ENCODE peak calls at places on chromosomes 7 and 10, in five cellular contexts. W, Z, Q, E and O are unnamed samples.

GRCh38 chr7:105264707-105265106 is 124.0 kb downstream of the SRPK2 start:
- DNase-seq in W (no peak), Z (no peak), Q (no peak), E (no peak), O (no peak)

GRCh38 chr7:50703654-50704053 is 79.0 kb downstream of the GRB10 start:
- DNase-seq in W (no peak), Z (no peak), Q (no peak), E (no peak), O (peak)

GRCh38 chr7:92790987-92791386 is 45.4 kb downstream of the CDK6 start:
- DNase-seq in W (no peak), Z (no peak), Q (no peak), E (peak), O (peak)

GRCh38 chr10:91587710-91588638 is 44.9 kb downstream of the PPP1R3C start:
- DNase-seq in W (no peak), Z (no peak), Q (no peak), E (peak), O (peak)

GRCh38 chr7:6290345-6290744 is 17.9 kb upstream of the CYTH3 start:
- DNase-seq in W (no peak), Z (no peak), Q (no peak), E (no peak), O (peak)

GRCh38 chr7:107725138-107725740 is 18.7 kb upstream of the CBLL1 start:
- DNase-seq in W (peak), Z (peak), Q (no peak), E (peak), O (peak)

GRCh38 chr7:77580762-77581350 is 43.8 kb downstream of the PTPN12 start:
- DNase-seq in W (no peak), Z (no peak), Q (no peak), E (peak), O (no peak)

GRCh38 chr10:62250594-62251198 is 17.9 kb downstream of the RTKN2 start:
- DNase-seq in W (no peak), Z (no peak), Q (no peak), E (no peak), O (peak)

GRCh38 chr10:119313024-119313423 is 105.7 kb downstream of the GRK5 start:
- DNase-seq in W (no peak), Z (no peak), Q (no peak), E (no peak), O (no peak)

GRCh38 chr7:2024227-2024918 is 208.4 kb downstream of the MAD1L1 start:
- DNase-seq in W (no peak), Z (no peak), Q (no peak), E (no peak), O (no peak)

GRCh38 chr7:136501151-136501550 is 367.3 kb upstream of the CHRM2 start:
- DNase-seq in W (no peak), Z (no peak), Q (no peak), E (no peak), O (no peak)

GRCh38 chr10:29533046-29533445 is 101.7 kb downstream of the SVIL start:
- DNase-seq in W (no peak), Z (no peak), Q (no peak), E (no peak), O (no peak)

GRCh38 chr10:103316087-103316486 is 34.9 kb downstream of the PCGF6 start:
- DNase-seq in W (no peak), Z (no peak), Q (no peak), E (no peak), O (no peak)

GRCh38 chr7:141073173-141073640 is 657 bp upstream of the TMEM178B start:
- DNase-seq in W (peak), Z (peak), Q (no peak), E (peak), O (no peak)

GRCh38 chr7:102412548-102412947 is 16.4 kb downstream of the PRKRIP1 start:
- DNase-seq in W (no peak), Z (peak), Q (peak), E (peak), O (no peak)

GRCh38 chr7:45417735-45418134 is 156.4 kb upstream of the ADCY1 start:
- DNase-seq in W (no peak), Z (no peak), Q (no peak), E (no peak), O (no peak)

GRCh38 chr7:39357648-39358047 is 208.6 kb upstream of the YAE1 start:
- DNase-seq in W (peak), Z (peak), Q (peak), E (no peak), O (no peak)

GRCh38 chr7:156473476-156474240 is 166.9 kb upstream of the RNF32 start:
- DNase-seq in W (peak), Z (peak), Q (peak), E (no peak), O (no peak)

GRCh38 chr10:92965314-92965713 is 95.3 kb upstream of the CYP26C1 start:
- DNase-seq in W (no peak), Z (no peak), Q (no peak), E (peak), O (peak)

GRCh38 chr7:39894904-39895303 is 55.2 kb upstream of the CDK13 start:
- DNase-seq in W (no peak), Z (no peak), Q (no peak), E (no peak), O (peak)

GRCh38 chr7:157010588-157011332 is at the start of gene MNX1:
- DNase-seq in W (peak), Z (peak), Q (peak), E (no peak), O (peak)

GRCh38 chr10:89301231-89301630 is 615 bp upstream of the IFIT2 start:
- DNase-seq in W (no peak), Z (no peak), Q (no peak), E (peak), O (peak)

GRCh38 chr10:63707254-63707910 is 186.2 kb downstream of the REEP3 start:
- DNase-seq in W (no peak), Z (no peak), Q (no peak), E (peak), O (peak)

GRCh38 chr10:24597426-24597825 is 126.3 kb downstream of the ARHGAP21 start:
- DNase-seq in W (no peak), Z (no peak), Q (no peak), E (no peak), O (no peak)

GRCh38 chr7:98423043-98423442 is 22.2 kb upstream of the BAIAP2L1 start:
- DNase-seq in W (no peak), Z (no peak), Q (no peak), E (no peak), O (peak)

GRCh38 chr7:22356855-22357310 is at the start of gene RAPGEF5:
- DNase-seq in W (peak), Z (peak), Q (peak), E (no peak), O (peak)

GRCh38 chr7:1058311-1058710 is 14.0 kb downstream of the GPR146 start:
- DNase-seq in W (no peak), Z (no peak), Q (no peak), E (no peak), O (no peak)

GRCh38 chr7:133957860-133958259 is 169.3 kb upstream of the LRGUK start:
- DNase-seq in W (no peak), Z (no peak), Q (no peak), E (no peak), O (peak)

GRCh38 chr7:23261843-23262452 is 15.4 kb downstream of the GPNMB start:
- DNase-seq in W (peak), Z (peak), Q (peak), E (peak), O (peak)

GRCh38 chr10:12502526-12503274 is 153.4 kb downstream of the CAMK1D start:
- DNase-seq in W (no peak), Z (no peak), Q (no peak), E (no peak), O (no peak)

GRCh38 chr7:41925946-41926345 is 223.1 kb upstream of the INHBA start:
- DNase-seq in W (no peak), Z (no peak), Q (no peak), E (no peak), O (no peak)

GRCh38 chr7:28293529-28293835 is 112.9 kb upstream of the JAZF1 start:
- DNase-seq in W (no peak), Z (no peak), Q (no peak), E (no peak), O (no peak)

GRCh38 chr7:13457790-13458189 is 531.7 kb downstream of the ETV1 start:
- DNase-seq in W (no peak), Z (no peak), Q (no peak), E (no peak), O (no peak)

GRCh38 chr10:94677691-94678090 is 5.8 kb upstream of the CYP2C18 start:
- DNase-seq in W (no peak), Z (no peak), Q (peak), E (no peak), O (no peak)

GRCh38 chr10:59025981-59026730 is 150.3 kb upstream of the PHYHIPL start:
- DNase-seq in W (no peak), Z (no peak), Q (peak), E (no peak), O (no peak)

GRCh38 chr7:85748861-85749260 is 562.0 kb upstream of the SEMA3D start:
- DNase-seq in W (no peak), Z (no peak), Q (no peak), E (no peak), O (no peak)

GRCh38 chr7:135584362-135585353 is 26.9 kb downstream of the NUP205 start:
- DNase-seq in W (no peak), Z (no peak), Q (no peak), E (no peak), O (peak)

GRCh38 chr7:31398815-31399214 is 58.3 kb upstream of the NEUROD6 start:
- DNase-seq in W (no peak), Z (no peak), Q (no peak), E (no peak), O (no peak)

GRCh38 chr7:16409777-16410176 is 11.6 kb downstream of the CRPPA start:
- DNase-seq in W (no peak), Z (no peak), Q (no peak), E (no peak), O (no peak)